ENCODE peak calls at places on chromosome 1, in five cellular contexts. T is PC-3, V is body of pancreas, E is lower lobe of right lung, X is PC-9. S is an unnamed sample.
A peak's percentile ranks its signal among the peaks of the same experiment; 100 is the strongest.

GRCh38 chr1:17826165-17826488 is 71.0 kb downstream of the ACTL8 start:
- DNase-seq in T (peak; percentile 45), X (peak; percentile 14), E (peak; percentile 58), V (peak; percentile 56), S (peak; percentile 77)

GRCh38 chr1:234887026-234887910 is 241.4 kb downstream of the TOMM20 start:
- DNase-seq in X (no peak), V (no peak), T (no peak), E (no peak), S (no peak)

GRCh38 chr1:99397029-99397428 is 132.7 kb downstream of the PLPPR4 start:
- DNase-seq in X (no peak), V (no peak), E (no peak), T (no peak), S (no peak)

GRCh38 chr1:232146514-232146913 is 483.4 kb downstream of the SIPA1L2 start:
- DNase-seq in X (no peak), V (no peak), T (no peak), E (no peak), S (no peak)

GRCh38 chr1:23964235-23964668 is 4.6 kb downstream of the PNRC2 start:
- DNase-seq in X (no peak), T (no peak), E (no peak), V (no peak), S (no peak)

GRCh38 chr1:218604217-218604616 is 259.1 kb downstream of the TGFB2 start:
- DNase-seq in E (no peak), V (no peak), T (no peak), X (no peak), S (no peak)

GRCh38 chr1:36304521-36304920 is 1.6 kb upstream of the SH3D21 start:
- DNase-seq in V (no peak), E (peak; percentile 57), T (no peak), X (no peak), S (peak; percentile 38)

GRCh38 chr1:68221971-68222355 is 10.4 kb downstream of the WLS start:
- DNase-seq in X (no peak), E (no peak), T (peak; percentile 43), V (no peak), S (no peak)

GRCh38 chr1:111221633-111222286 is 5.8 kb upstream of the CHI3L2 start:
- DNase-seq in X (no peak), T (no peak), V (no peak), E (no peak), S (no peak)

GRCh38 chr1:2240251-2241156 is 12.4 kb downstream of the SKI start:
- DNase-seq in T (no peak), E (peak; percentile 96), X (peak; percentile 38), V (peak; percentile 52), S (peak; percentile 68)

GRCh38 chr1:64194168-64195088 is 9.0 kb upstream of the UBE2U start:
- DNase-seq in T (no peak), V (no peak), X (no peak), E (no peak), S (no peak)

GRCh38 chr1:118300808-118301207 is 115.8 kb upstream of the SPAG17 start:
- DNase-seq in T (no peak), E (no peak), X (no peak), V (no peak), S (no peak)

GRCh38 chr1:27026621-27027574 is 14.2 kb upstream of the TENT5B start:
- DNase-seq in E (peak; percentile 79), X (peak; percentile 61), T (no peak), V (no peak), S (no peak)

GRCh38 chr1:13814131-13814530 is 114.1 kb downstream of the PRDM2 start:
- DNase-seq in X (no peak), V (no peak), E (no peak), T (no peak), S (no peak)

GRCh38 chr1:158060001-158060400 is 66.6 kb downstream of the KIRREL1 start:
- DNase-seq in E (no peak), V (no peak), X (no peak), T (no peak), S (no peak)

GRCh38 chr1:206770531-206771352 is at the start of gene IL19:
- DNase-seq in X (no peak), E (no peak), T (peak; percentile 38), V (no peak), S (peak; percentile 12)

GRCh38 chr1:117815926-117816325 is 113.5 kb downstream of the GDAP2 start:
- DNase-seq in X (no peak), V (peak; percentile 41), E (no peak), T (peak; percentile 32), S (no peak)

GRCh38 chr1:228092342-228093049 is 10.0 kb downstream of the ARF1 start:
- DNase-seq in V (no peak), E (no peak), X (no peak), T (no peak), S (no peak)

GRCh38 chr1:116433283-116434257 is 60.5 kb downstream of the ATP1A1 start:
- DNase-seq in X (peak; percentile 43), V (peak; percentile 65), T (no peak), E (no peak), S (no peak)

GRCh38 chr1:221576268-221576667 is 165.6 kb downstream of the DUSP10 start:
- DNase-seq in T (peak; percentile 84), E (no peak), X (no peak), V (no peak), S (no peak)

GRCh38 chr1:7070389-7071029 is 285.3 kb downstream of the CAMTA1 start:
- DNase-seq in T (peak; percentile 72), X (peak; percentile 32), E (no peak), V (peak; percentile 68), S (peak; percentile 79)

GRCh38 chr1:179807691-179808485 is 64.8 kb downstream of the FAM163A start:
- DNase-seq in E (no peak), V (no peak), T (peak; percentile 3), X (no peak), S (no peak)

GRCh38 chr1:81760487-81761097 is 40.1 kb upstream of the ADGRL2 start:
- DNase-seq in E (no peak), V (no peak), X (no peak), T (peak; percentile 46), S (peak; percentile 14)

GRCh38 chr1:44249543-44249942 is 36.3 kb downstream of the DMAP1 start:
- DNase-seq in X (no peak), V (no peak), T (no peak), E (no peak), S (no peak)

GRCh38 chr1:218426343-218426657 is 81.2 kb downstream of the TGFB2 start:
- DNase-seq in X (peak; percentile 43), T (peak; percentile 87), V (peak; percentile 27), E (no peak), S (no peak)

GRCh38 chr1:155002479-155003226 is at the start of gene ZBTB7B:
- DNase-seq in E (peak; percentile 80), X (peak; percentile 64), T (peak; percentile 30), V (peak; percentile 70), S (peak; percentile 83)

GRCh38 chr1:7534061-7534825 is 236.9 kb upstream of the VAMP3 start:
- DNase-seq in V (no peak), E (no peak), X (no peak), T (no peak), S (no peak)

GRCh38 chr1:156836041-156836654 is 19.5 kb upstream of the SH2D2A start:
- DNase-seq in V (no peak), X (no peak), T (no peak), E (no peak), S (no peak)

GRCh38 chr1:213927897-213928296 is 59.9 kb upstream of the PROX1 start:
- DNase-seq in V (no peak), X (no peak), T (no peak), E (no peak), S (no peak)

GRCh38 chr1:213934642-213935041 is 53.1 kb upstream of the PROX1 start:
- DNase-seq in E (peak; percentile 61), V (peak; percentile 87), X (no peak), T (peak; percentile 43), S (no peak)

GRCh38 chr1:213936571-213936970 is 51.2 kb upstream of the PROX1 start:
- DNase-seq in V (no peak), T (no peak), E (no peak), X (no peak), S (no peak)

GRCh38 chr1:213931804-213932203 is 56.0 kb upstream of the PROX1 start:
- DNase-seq in X (no peak), V (no peak), E (no peak), T (peak; percentile 39), S (no peak)
- TF ChIP-seq CTCF in X (no peak), V (no peak), E (no peak), T (peak; percentile 36), S (no peak)

GRCh38 chr1:229990326-229990725 is 76.7 kb upstream of the GALNT2 start:
- DNase-seq in V (no peak), X (no peak), E (no peak), T (no peak), S (no peak)

GRCh38 chr1:229987953-229988352 is 79.1 kb upstream of the GALNT2 start:
- DNase-seq in V (no peak), X (no peak), T (no peak), E (no peak), S (no peak)

GRCh38 chr1:229989591-229990248 is 77.3 kb upstream of the GALNT2 start:
- DNase-seq in X (no peak), V (no peak), E (no peak), T (no peak), S (no peak)

GRCh38 chr1:229986737-229987364 is 80.2 kb upstream of the GALNT2 start:
- DNase-seq in X (no peak), V (no peak), T (no peak), E (no peak), S (no peak)

GRCh38 chr1:229988534-229988933 is 78.5 kb upstream of the GALNT2 start:
- DNase-seq in X (no peak), E (no peak), T (peak; percentile 17), V (no peak), S (no peak)
- H3K4me3 ChIP-seq in X (no peak overlapping the region), E (no peak overlapping the region), T (no peak overlapping the region), V (no peak overlapping the region), S (no peak overlapping the region)

GRCh38 chr1:226733876-226734414 is 5.1 kb downstream of the ITPKB start:
- DNase-seq in E (no peak), V (no peak), T (no peak), X (no peak), S (no peak)

GRCh38 chr1:226734611-226735153 is 4.4 kb downstream of the ITPKB start:
- DNase-seq in T (no peak), V (no peak), X (no peak), E (no peak), S (no peak)

GRCh38 chr1:226731257-226731893 is 7.7 kb downstream of the ITPKB start:
- DNase-seq in T (no peak), X (no peak), E (no peak), V (no peak), S (no peak)

GRCh38 chr1:226733309-226733708 is 5.8 kb downstream of the ITPKB start:
- DNase-seq in T (no peak), V (no peak), X (no peak), E (no peak), S (no peak)

DNA sequence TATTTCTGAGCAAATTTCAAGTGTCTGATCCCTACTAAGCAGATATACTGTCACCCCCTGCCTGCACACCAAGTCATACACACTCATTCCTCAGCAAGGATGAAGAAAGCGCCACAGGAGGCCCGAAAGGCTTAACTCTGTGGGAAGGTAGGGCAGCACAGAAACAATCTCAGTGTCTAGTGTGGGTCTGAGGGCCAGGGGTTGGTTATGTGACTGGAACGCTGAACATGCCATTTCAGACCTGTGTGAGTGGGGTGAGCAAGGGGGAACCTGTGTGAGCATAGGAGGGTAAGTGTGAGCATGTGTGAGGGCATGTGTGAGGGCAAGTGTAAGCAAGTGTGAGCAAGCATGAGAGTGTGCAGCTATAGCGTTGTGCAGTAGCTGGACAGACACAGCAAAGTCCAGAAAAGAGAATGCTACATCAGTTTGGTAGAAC is 6.2 kb downstream of the ITPKB start:
- DNase-seq in T (no peak), E (no peak), V (no peak), X (no peak), S (no peak)
- H3K4me1 ChIP-seq in T (peaks cover 4% of the 10 kb centered on the region), E (peaks cover 87% of the 10 kb centered on the region), V (peaks cover 55% of the 10 kb centered on the region), X (peaks cover 6% of the 10 kb centered on the region), S (peaks cover 6% of the 10 kb centered on the region)

GRCh38 chr1:204828352-204828850 is 42.3 kb upstream of the NFASC start:
- DNase-seq in X (no peak), E (peak; percentile 54), V (peak; percentile 33), T (peak; percentile 86), S (peak; percentile 67)
- TF ChIP-seq CTCF in X (no peak), E (no peak), V (no peak), T (no peak), S (no peak)

S was measured in mucosa of descending colon.